ENCODE peak calls at places on chromosomes 11 and 22, in four cellular contexts. One of them, this sample, is unnamed.

GRCh38 chr11:17258670-17259069 is 17.9 kb upstream of the NUCB2 start:
- DNase-seq in fibroblast of the aortic adventitia: no peak
- DNase-seq in NCI-H1092: no peak
- DNase-seq in A172: no peak
- DNase-seq in this sample: no peak

GRCh38 chr11:116366451-116366850 is 406.3 kb downstream of the BUD13 start:
- DNase-seq in fibroblast of the aortic adventitia: no peak
- DNase-seq in NCI-H1092: no peak
- DNase-seq in A172: no peak
- DNase-seq in this sample: no peak

GRCh38 chr11:116986521-116987105 is 111.6 kb downstream of the SIK3 start:
- DNase-seq in fibroblast of the aortic adventitia: peak
- DNase-seq in NCI-H1092: no peak
- DNase-seq in A172: peak
- DNase-seq in this sample: no peak

GRCh38 chr11:5737091-5737490 is 843 bp downstream of the OR56B1 start:
- DNase-seq in fibroblast of the aortic adventitia: peak
- DNase-seq in NCI-H1092: no peak
- DNase-seq in A172: no peak
- DNase-seq in this sample: no peak

GRCh38 chr11:83437939-83438338 is 151.8 kb upstream of the CCDC90B start:
- DNase-seq in fibroblast of the aortic adventitia: no peak
- DNase-seq in NCI-H1092: no peak
- DNase-seq in A172: no peak
- DNase-seq in this sample: no peak

GRCh38 chr11:63813563-63814382 is 517 bp downstream of the SPINDOC start:
- DNase-seq in fibroblast of the aortic adventitia: peak
- DNase-seq in NCI-H1092: peak
- DNase-seq in A172: peak
- DNase-seq in this sample: peak

GRCh38 chr11:68932358-68932757 is 28.7 kb downstream of the IGHMBP2 start:
- DNase-seq in fibroblast of the aortic adventitia: no peak
- DNase-seq in NCI-H1092: no peak
- DNase-seq in A172: no peak
- DNase-seq in this sample: no peak

GRCh38 chr11:47007579-47007978 is 71.0 kb downstream of the CSTPP1 start:
- DNase-seq in fibroblast of the aortic adventitia: peak
- DNase-seq in NCI-H1092: no peak
- DNase-seq in A172: no peak
- DNase-seq in this sample: no peak

GRCh38 chr11:94786264-94787126 is 18.3 kb downstream of the AMOTL1 start:
- DNase-seq in fibroblast of the aortic adventitia: peak
- DNase-seq in NCI-H1092: no peak
- DNase-seq in A172: no peak
- DNase-seq in this sample: no peak

GRCh38 chr11:60251485-60252207 is 8.7 kb upstream of the MS4A4E start:
- DNase-seq in fibroblast of the aortic adventitia: no peak
- DNase-seq in NCI-H1092: no peak
- DNase-seq in A172: peak
- DNase-seq in this sample: no peak

GRCh38 chr11:12174145-12175143 is 64.1 kb downstream of the MICAL2 start:
- DNase-seq in fibroblast of the aortic adventitia: peak
- DNase-seq in NCI-H1092: no peak
- DNase-seq in A172: peak
- DNase-seq in this sample: no peak

GRCh38 chr22:20438066-20438677 is 547 bp upstream of the SCARF2 start:
- DNase-seq in fibroblast of the aortic adventitia: peak
- DNase-seq in NCI-H1092: no peak
- DNase-seq in A172: no peak
- DNase-seq in this sample: no peak

GRCh38 chr11:16678466-16679116 is 59.9 kb upstream of the C11orf58 start:
- DNase-seq in fibroblast of the aortic adventitia: no peak
- DNase-seq in NCI-H1092: no peak
- DNase-seq in A172: no peak
- DNase-seq in this sample: no peak

GRCh38 chr11:3837793-3838192 is 3.0 kb downstream of the RHOG start:
- DNase-seq in fibroblast of the aortic adventitia: no peak
- DNase-seq in NCI-H1092: no peak
- DNase-seq in A172: no peak
- DNase-seq in this sample: no peak

GRCh38 chr22:46867106-46867505 is 104.7 kb downstream of the TBC1D22A start:
- DNase-seq in fibroblast of the aortic adventitia: no peak
- DNase-seq in NCI-H1092: no peak
- DNase-seq in A172: no peak
- DNase-seq in this sample: no peak

GRCh38 chr11:79062814-79063762 is 377.7 kb downstream of the TENM4 start:
- DNase-seq in fibroblast of the aortic adventitia: peak
- DNase-seq in NCI-H1092: peak
- DNase-seq in A172: peak
- DNase-seq in this sample: no peak

GRCh38 chr22:50292643-50293440 is 14.6 kb downstream of the PLXNB2 start:
- DNase-seq in fibroblast of the aortic adventitia: no peak
- DNase-seq in NCI-H1092: no peak
- DNase-seq in A172: no peak
- DNase-seq in this sample: no peak

GRCh38 chr11:26245046-26245445 is 86.9 kb upstream of the ANO3 start:
- DNase-seq in fibroblast of the aortic adventitia: peak
- DNase-seq in NCI-H1092: no peak
- DNase-seq in A172: no peak
- DNase-seq in this sample: no peak

GRCh38 chr11:23590909-23591308 is 730.6 kb upstream of the CCDC179 start:
- DNase-seq in fibroblast of the aortic adventitia: no peak
- DNase-seq in NCI-H1092: no peak
- DNase-seq in A172: no peak
- DNase-seq in this sample: no peak

This sample was measured in NCI-H345.